ENCODE peak calls at places on chromosomes 13 and 19, in seven cellular contexts. S is K562, H is Caco-2, W is Panc1, O is colonic mucosa, F is A549, C is thoracic aorta. T is an unnamed sample.

GRCh38 chr19:43591904-43592772 is 3.8 kb downstream of the IRGQ start:
- DNase-seq in F (no peak), C (no peak), W (no peak), O (no peak), H (no peak), S (no peak), T (peak; percentile 50)

GRCh38 chr19:40219721-40220276 is 1.6 kb upstream of the TTC9B start:
- DNase-seq in S (peak; percentile 38), H (no peak), O (no peak), C (no peak), W (peak; percentile 100), F (peak; percentile 85), T (no peak)

GRCh38 chr19:49210108-49210900 is 52.7 kb downstream of the TRPM4 start:
- DNase-seq in F (peak; percentile 69), O (peak; percentile 35), S (peak; percentile 92), W (no peak), H (peak; percentile 33), C (no peak), T (peak; percentile 41)

GRCh38 chr19:47741544-47742125 is 3.7 kb upstream of the NOP53 start:
- DNase-seq in S (no peak), W (no peak), O (no peak), C (no peak), H (no peak), F (no peak), T (no peak)

GRCh38 chr13:24693862-24694471 is 13.8 kb downstream of the ATP12A start:
- DNase-seq in W (no peak), F (peak; percentile 71), H (peak; percentile 78), O (peak; percentile 49), S (peak; percentile 76), C (no peak), T (no peak)

GRCh38 chr19:29397748-29398147 is 128.0 kb upstream of the VSTM2B start:
- DNase-seq in C (no peak), S (no peak), O (no peak), H (no peak), W (no peak), F (no peak), T (no peak)

GRCh38 chr19:49870309-49870901 is 3.0 kb upstream of the PNKP start:
- DNase-seq in S (no peak), F (no peak), O (no peak), W (no peak), C (no peak), H (no peak), T (peak; percentile 73)

GRCh38 chr19:45385392-45386221 is 15.2 kb upstream of the ERCC2 start:
- DNase-seq in C (no peak), H (no peak), F (no peak), O (no peak), W (no peak), S (peak; percentile 10), T (no peak)

GRCh38 chr13:43879323-43880181 is at the start of the genes CCDC122 and LACC1:
- DNase-seq in O (peak; percentile 78), C (peak; percentile 58), S (no peak), F (peak; percentile 75), W (no peak), H (peak; percentile 90), T (peak; percentile 93)

GRCh38 chr13:93244141-93244917 is 17.7 kb downstream of the GPC6 start:
- DNase-seq in H (no peak), O (no peak), W (no peak), F (no peak), S (no peak), C (no peak), T (no peak)

GRCh38 chr13:52034616-52035226 is 10.2 kb downstream of the UTP14C start:
- DNase-seq in S (no peak), W (no peak), O (no peak), C (no peak), F (no peak), H (no peak), T (no peak)

GRCh38 chr19:53424968-53425597 is 6.7 kb upstream of the ZNF761 start:
- DNase-seq in F (peak; percentile 53), C (peak; percentile 16), O (peak; percentile 75), W (peak; percentile 58), H (peak; percentile 56), S (peak; percentile 72), T (peak; percentile 79)

GRCh38 chr19:7682175-7682855 is 1.7 kb downstream of the TRAPPC5 start:
- DNase-seq in C (no peak), W (no peak), F (no peak), H (no peak), S (no peak), O (no peak), T (no peak)
- TF ChIP-seq CTCF in C (no peak), W (no peak), F (no peak), H (no peak), S (no peak), O (no peak), T (no peak)

DNA sequence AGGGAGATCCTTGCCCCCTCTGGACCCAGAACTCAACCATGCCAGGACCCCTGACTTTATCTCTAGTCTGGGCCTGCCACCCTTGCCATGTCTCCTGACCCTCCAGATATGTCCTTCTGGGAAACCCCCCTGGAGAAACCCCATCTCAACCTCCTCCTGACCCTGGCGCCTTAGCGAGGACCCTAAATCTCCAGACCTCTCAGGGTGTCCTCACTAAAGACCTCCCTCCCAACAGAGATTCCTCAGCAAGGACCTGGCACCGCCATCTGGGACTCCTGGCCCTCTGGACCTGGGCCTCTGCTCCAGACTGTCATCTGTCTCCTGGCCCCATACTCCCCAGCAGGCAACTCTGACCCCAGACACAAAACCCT is 1.3 kb downstream of the KCNK6 start:
- DNase-seq in F (no peak), O (no peak), C (no peak), H (no peak), S (no peak), W (no peak), T (no peak)
- H3K4me3 ChIP-seq in F (no peak overlapping the region), O (peak overlapping the region; percentile 91), C (peak overlapping the region; percentile 95), H (no peak overlapping the region), S (no peak overlapping the region), W (peak overlapping the region; percentile 58), T (no peak overlapping the region)

GRCh38 chr13:71877280-71877653 is 10.3 kb upstream of the DACH1 start:
- DNase-seq in O (no peak), S (no peak), W (no peak), C (no peak), H (peak; percentile 4), F (no peak), T (no peak)
- H3K4me1 ChIP-seq in O (no peaks in the 10 kb centered on the region), S (no peaks in the 10 kb centered on the region), W (no peaks in the 10 kb centered on the region), C (no peaks in the 10 kb centered on the region), H (no peaks in the 10 kb centered on the region), F (no peaks in the 10 kb centered on the region), T (peaks cover 3% of the 10 kb centered on the region)

DNA sequence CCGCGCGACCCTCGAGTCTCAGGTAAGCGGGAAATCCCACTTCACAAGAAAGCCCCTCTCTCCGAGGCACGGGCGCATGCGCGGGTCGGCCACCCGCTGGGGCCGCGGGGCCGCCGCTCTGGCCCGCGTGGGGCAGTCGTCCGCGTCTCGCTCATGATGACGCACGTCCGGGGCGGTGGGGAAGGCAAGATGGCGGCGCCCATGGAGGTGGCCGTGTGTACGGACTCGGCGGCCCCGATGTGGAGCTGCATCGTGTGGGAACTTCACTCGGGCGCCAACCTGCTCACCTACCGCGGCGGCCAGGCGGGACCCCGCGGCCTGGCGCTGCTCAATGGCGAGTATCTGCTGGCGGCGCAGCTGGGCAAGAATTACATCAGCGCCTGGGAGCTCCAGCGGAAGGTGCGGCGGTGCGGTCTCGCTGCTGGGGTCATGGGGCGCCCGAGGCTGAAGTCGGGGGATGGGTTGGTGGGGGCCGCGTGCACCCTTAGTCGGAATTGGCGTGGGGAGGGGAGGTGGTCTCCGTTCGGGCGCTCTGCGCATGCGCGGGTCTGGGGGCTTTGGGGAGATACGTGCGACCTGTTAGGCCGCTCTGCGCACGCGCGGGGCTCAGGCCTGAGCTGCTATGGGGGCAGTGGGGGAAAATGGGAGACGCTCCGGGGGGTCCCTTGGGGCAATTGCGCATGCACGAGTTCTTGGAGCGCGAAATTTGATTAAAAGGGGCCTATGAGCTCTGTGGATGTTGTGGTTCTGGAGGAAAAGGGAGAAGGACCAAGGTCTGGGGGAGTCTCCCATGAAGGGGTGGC is at the start of gene WDR18:
- DNase-seq in C (peak; percentile 80), S (peak; percentile 94), W (peak; percentile 32), O (peak; percentile 94), H (peak; percentile 92), F (peak; percentile 88), T (peak; percentile 94)
- TF ChIP-seq CTCF in C (no peak), S (no peak), W (no peak), O (no peak), H (no peak), F (no peak), T (no peak)

DNA sequence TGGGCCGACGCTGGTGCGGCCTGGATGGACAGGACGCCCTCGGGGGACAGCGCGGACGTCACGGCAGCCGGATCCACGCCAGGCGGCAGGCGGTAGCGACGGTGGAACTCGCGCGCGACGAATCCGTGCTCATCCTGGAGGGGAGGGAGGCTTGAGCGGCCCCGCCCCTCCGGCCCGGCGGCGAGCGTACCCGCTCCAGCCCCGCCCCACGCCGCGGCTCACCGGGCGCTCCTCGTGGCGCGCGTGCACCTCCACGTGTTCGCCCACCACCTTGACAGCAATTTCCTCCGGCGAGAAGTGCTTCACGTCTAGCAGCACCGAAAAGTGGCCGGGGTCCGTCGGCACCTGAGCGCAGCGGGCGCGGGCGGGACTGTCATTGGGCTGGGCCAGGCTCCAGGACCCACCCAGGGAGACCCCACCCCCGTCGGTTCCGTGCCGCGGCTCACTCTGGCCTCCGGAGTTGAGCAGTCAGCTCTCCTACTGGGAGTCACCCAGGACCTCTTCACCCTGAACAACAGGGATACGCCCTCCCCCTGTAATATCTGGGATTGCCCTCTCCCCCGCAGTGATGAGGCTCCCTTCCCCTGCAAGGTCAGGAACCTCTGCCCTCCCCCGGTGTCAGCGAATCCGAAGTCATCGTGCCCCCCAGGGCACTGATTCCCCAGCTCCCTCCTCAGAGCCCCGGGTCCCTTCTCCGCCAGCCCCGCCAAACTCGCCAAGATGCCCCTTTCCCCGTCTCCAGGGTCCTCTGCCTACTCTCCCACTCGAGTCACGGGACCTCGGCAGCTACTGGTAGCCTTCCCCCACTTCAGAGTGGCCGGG is 1.1 kb downstream of the HSPB6 start:
- DNase-seq in F (no peak), S (no peak), O (peak; percentile 73), H (no peak), C (no peak), W (no peak), T (peak; percentile 84)
- H3K4me3 ChIP-seq in F (no peak overlapping the region), S (no peak overlapping the region), O (peak overlapping the region; percentile 26), H (peak overlapping the region; percentile 27), C (peak overlapping the region; percentile 77), W (no peak overlapping the region), T (no peak overlapping the region)

GRCh38 chr19:1151037-1151716 is 22.9 kb downstream of the SBNO2 start:
- DNase-seq in H (no peak), F (peak; percentile 46), S (no peak), W (no peak), O (no peak), C (no peak), T (no peak)
- H3K4me1 ChIP-seq in H (no peaks in the 10 kb centered on the region), F (peaks cover 41% of the 10 kb centered on the region), S (no peaks in the 10 kb centered on the region), W (peaks cover 35% of the 10 kb centered on the region), O (peaks cover 14% of the 10 kb centered on the region), C (peaks cover 36% of the 10 kb centered on the region), T (peaks cover 19% of the 10 kb centered on the region)

GRCh38 chr13:98448642-98448928 is 128.3 kb downstream of the STK24 start:
- DNase-seq in S (no peak), C (no peak), W (no peak), F (no peak), O (no peak), H (no peak), T (no peak)
- TF ChIP-seq CTCF in S (no peak), C (no peak), W (peak; percentile 47), F (no peak), O (no peak), H (no peak), T (no peak)

GRCh38 chr19:17108453-17108784 is 32.8 kb downstream of the MYO9B start:
- DNase-seq in H (no peak), F (no peak), W (no peak), O (no peak), C (no peak), S (no peak), T (no peak)
- H3K4me3 ChIP-seq in H (no peak overlapping the region), F (no peak overlapping the region), W (no peak overlapping the region), O (no peak overlapping the region), C (peak overlapping the region; percentile 53), S (no peak overlapping the region), T (no peak overlapping the region)

T was measured in mucosa of descending colon.